ENCODE peak calls at places on chromosomes 12 and 14, in five cellular contexts. I is IMR-90, D is GM12878, M is SK-N-SH, Y is K562. E is an unnamed sample.
A peak's percentile ranks its signal among the peaks of the same experiment; 100 is the strongest.

GRCh38 chr12:108985750-108986149 is 35.1 kb downstream of the SVOP start:
- DNase-seq in I (no peak), D (no peak), Y (no peak), M (no peak), E (no peak)

GRCh38 chr14:95679148-95679547 is 7.1 kb upstream of the TCL1B start:
- DNase-seq in D (no peak), I (no peak), Y (no peak), M (no peak), E (no peak)

GRCh38 chr12:52190860-52191729 is 719 bp downstream of the KRT80 start:
- DNase-seq in M (no peak), I (peak; percentile 35), Y (no peak), D (no peak), E (no peak)

GRCh38 chr14:76664790-76665189 is 96.5 kb upstream of the VASH1 start:
- DNase-seq in M (no peak), I (no peak), D (no peak), Y (no peak), E (no peak)

GRCh38 chr14:22882529-22883190 is 362 bp upstream of the REM2 start:
- DNase-seq in M (peak; percentile 87), D (no peak), I (peak; percentile 46), Y (peak; percentile 81), E (no peak)

GRCh38 chr12:24198936-24199644 is 249.6 kb upstream of the SOX5 start:
- DNase-seq in Y (no peak), M (no peak), D (peak; percentile 34), I (no peak), E (no peak)

GRCh38 chr14:23533652-23534435 is 17.7 kb downstream of the ZFHX2 start:
- DNase-seq in I (no peak), M (no peak), Y (no peak), D (no peak), E (no peak)

GRCh38 chr14:81273521-81273920 is 52.8 kb upstream of the GTF2A1 start:
- DNase-seq in Y (no peak), M (no peak), I (no peak), D (no peak), E (no peak)

GRCh38 chr12:122187466-122187865 is 4.5 kb downstream of the LRRC43 start:
- DNase-seq in M (no peak), Y (no peak), I (no peak), D (no peak), E (no peak)

GRCh38 chr12:51320311-51320694 is 3.7 kb downstream of the BIN2 start:
- DNase-seq in M (no peak), D (no peak), Y (no peak), I (no peak), E (no peak)

GRCh38 chr14:21025374-21026151 is 702 bp upstream of the NDRG2 start:
- DNase-seq in M (peak; percentile 63), D (no peak), Y (peak; percentile 63), I (no peak), E (no peak)

GRCh38 chr14:76053576-76054369 is 68.2 kb downstream of the IFT43 start:
- DNase-seq in M (no peak), D (no peak), Y (no peak), I (no peak), E (no peak)

GRCh38 chr12:106696071-106696470 is 78.4 kb upstream of the RIC8B start:
- DNase-seq in I (no peak), Y (no peak), D (no peak), M (no peak), E (no peak)

GRCh38 chr12:113271466-113271852 is 50.2 kb downstream of the TPCN1 start:
- DNase-seq in D (no peak), M (no peak), I (no peak), Y (no peak), E (no peak)

GRCh38 chr14:25308244-25308643 is 258.3 kb upstream of the STXBP6 start:
- DNase-seq in I (no peak), D (no peak), M (no peak), Y (no peak), E (peak; percentile 23)

GRCh38 chr12:25328082-25328712 is 77.5 kb upstream of the KRAS start:
- DNase-seq in I (peak; percentile 66), D (no peak), Y (no peak), M (no peak), E (peak; percentile 3)

GRCh38 chr12:47188576-47189441 is 109.0 kb upstream of the AMIGO2 start:
- DNase-seq in M (no peak), D (no peak), Y (no peak), I (peak; percentile 84), E (no peak)

GRCh38 chr12:80567391-80567790 is 123.4 kb downstream of the PTPRQ start:
- DNase-seq in M (no peak), I (peak; percentile 64), D (no peak), Y (no peak), E (no peak)

GRCh38 chr12:28865776-28866175 is 283.3 kb upstream of the FAR2 start:
- DNase-seq in D (no peak), I (peak; percentile 33), M (no peak), Y (no peak), E (no peak)

GRCh38 chr12:88781909-88782308 is 201.6 kb upstream of the KITLG start:
- DNase-seq in D (no peak), I (peak; percentile 31), M (no peak), Y (no peak), E (no peak)

GRCh38 chr12:88784166-88784565 is 203.9 kb upstream of the KITLG start:
- DNase-seq in I (no peak), Y (no peak), M (no peak), D (no peak), E (no peak)

DNA sequence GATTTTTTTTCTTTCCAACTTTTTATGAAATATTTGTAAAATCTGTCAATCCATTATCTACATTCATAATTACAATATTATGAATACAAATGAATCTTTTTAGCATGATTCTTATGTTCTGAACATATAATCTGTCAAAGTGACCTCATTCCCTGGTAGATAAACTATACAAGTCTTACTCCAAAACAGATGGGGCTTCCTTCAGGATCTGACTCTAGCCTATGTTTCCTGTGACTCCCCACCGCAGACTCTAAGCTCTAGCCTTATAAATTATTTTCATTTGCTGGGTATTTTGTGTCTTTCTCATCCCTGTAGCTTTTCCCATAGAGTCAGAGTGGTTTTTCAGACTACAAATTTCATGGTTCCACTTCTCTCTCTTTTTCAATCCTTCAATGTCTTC is 202.1 kb upstream of the KITLG start:
- DNase-seq in M (no peak), D (no peak), I (peak; percentile 21), Y (no peak), E (no peak)
- H2AFZ ChIP-seq in M (peak overlapping the region; percentile 18), D (no peak overlapping the region), I (no peak overlapping the region), Y (no peak overlapping the region), E (no peak overlapping the region)

GRCh38 chr12:20314325-20314724 is 54.0 kb upstream of the PDE3A start:
- DNase-seq in M (no peak), I (peak; percentile 21), Y (no peak), D (no peak), E (no peak)

GRCh38 chr12:20320552-20320951 is 47.8 kb upstream of the PDE3A start:
- DNase-seq in D (no peak), Y (no peak), I (no peak), M (peak; percentile 14), E (no peak)

GRCh38 chr12:20317554-20317953 is 50.8 kb upstream of the PDE3A start:
- DNase-seq in D (no peak), I (no peak), Y (no peak), M (no peak), E (no peak)

GRCh38 chr12:20319374-20319773 is 49.0 kb upstream of the PDE3A start:
- DNase-seq in Y (no peak), D (no peak), I (no peak), M (no peak), E (no peak)
- TF ChIP-seq SMC3 in Y (no peak), D (no peak), I (no peak), M (no peak), E (no peak)

GRCh38 chr12:53391667-53392244 is 11.8 kb downstream of the SP1 start:
- DNase-seq in I (no peak), M (no peak), D (no peak), Y (no peak), E (no peak)
- H2AFZ ChIP-seq in I (no peak overlapping the region), M (no peak overlapping the region), D (no peak overlapping the region), Y (no peak overlapping the region), E (no peak overlapping the region)

GRCh38 chr12:57893460-57894353 is 47.2 kb upstream of the CTDSP2 start:
- DNase-seq in I (peak; percentile 91), D (no peak), Y (peak; percentile 42), M (peak; percentile 72), E (peak; percentile 62)

GRCh38 chr12:57894577-57895292 is 46.6 kb upstream of the ATP23 start:
- DNase-seq in Y (no peak), D (no peak), M (no peak), I (no peak), E (no peak)

GRCh38 chr12:57896437-57897201 is 44.7 kb upstream of the ATP23 start:
- DNase-seq in I (peak; percentile 64), D (no peak), M (peak; percentile 82), Y (no peak), E (no peak)

GRCh38 chr12:57896139-57896436 is 45.3 kb upstream of the ATP23 start:
- DNase-seq in D (no peak), Y (no peak), M (no peak), I (no peak), E (no peak)

DNA sequence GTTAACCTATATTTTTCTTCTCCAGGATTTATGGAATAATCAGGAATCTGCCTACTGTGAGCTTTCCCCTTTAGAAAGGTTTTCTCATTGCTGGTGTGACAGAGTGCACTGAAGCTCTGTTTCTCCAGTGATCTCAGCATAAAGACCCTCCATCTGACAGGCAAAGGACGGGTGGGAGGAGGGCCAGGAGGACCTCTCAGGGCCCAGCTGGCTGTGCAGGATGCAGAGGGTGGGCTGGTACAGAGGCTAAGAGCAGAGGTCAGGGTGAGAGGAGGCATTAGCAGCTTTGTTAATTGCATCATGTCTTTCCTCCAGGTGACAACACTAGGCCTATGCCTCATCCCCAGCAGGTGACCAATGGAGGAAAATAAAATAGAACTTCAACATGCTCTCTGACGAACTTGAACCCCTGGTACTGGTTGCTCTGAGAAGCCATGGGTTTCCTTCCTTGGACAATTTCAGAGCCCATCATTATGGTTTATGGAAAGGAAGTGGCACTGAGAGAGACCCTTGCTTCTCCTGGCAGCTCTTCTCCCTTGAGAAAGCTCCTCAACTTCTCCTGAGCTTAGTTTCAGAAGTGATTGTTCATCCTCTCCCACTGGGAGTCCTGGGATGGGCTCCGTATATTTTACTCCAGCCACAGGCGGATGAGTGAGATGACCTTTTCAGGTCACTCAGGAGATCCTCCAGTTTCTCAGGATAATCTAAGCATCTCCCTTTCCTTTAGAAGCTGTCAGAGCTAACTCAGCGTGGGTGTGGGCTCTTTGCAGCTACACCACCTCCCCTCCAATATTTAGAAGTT is 45.8 kb upstream of the ATP23 start:
- DNase-seq in D (no peak), I (peak; percentile 52), Y (no peak), M (no peak), E (no peak)
- TF ChIP-seq SMC3 in D (no peak), I (no peak), Y (no peak), M (no peak), E (no peak)

DNA sequence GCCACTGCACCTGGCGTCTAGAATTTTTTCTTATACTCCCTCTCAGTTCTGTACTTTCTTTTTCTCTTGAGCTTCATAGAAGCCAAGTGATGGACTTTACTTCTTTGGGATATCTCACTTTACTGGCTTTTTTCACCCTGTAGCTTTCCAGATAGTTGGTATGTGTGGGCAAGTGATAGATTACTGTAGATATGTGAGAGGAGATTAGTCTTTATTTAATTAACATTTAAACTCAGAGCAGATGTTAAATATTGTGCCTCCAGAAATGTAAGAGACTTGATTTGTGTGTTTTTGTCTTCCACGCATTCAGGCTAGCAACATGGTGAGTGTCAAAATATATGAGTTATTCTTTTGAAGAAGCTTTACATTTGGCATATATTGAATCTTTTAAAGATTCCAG is 39.5 kb upstream of the SLC17A8 start:
- DNase-seq in D (no peak), Y (no peak), M (peak; percentile 49), I (no peak), E (no peak)
- H2AFZ ChIP-seq in D (no peak overlapping the region), Y (no peak overlapping the region), M (no peak overlapping the region), I (no peak overlapping the region), E (no peak overlapping the region)

GRCh38 chr12:76571256-76571655 is 11.7 kb upstream of the OSBPL8 start:
- DNase-seq in D (no peak), I (peak; percentile 42), M (no peak), Y (no peak), E (no peak)
- TF ChIP-seq SMC3 in D (no peak), I (no peak), M (no peak), Y (no peak), E (no peak)

E was measured in HepG2.